ENCODE peak calls at places on chromosome 10, in seven cellular contexts. X, W, C, J, I, K and E are unnamed samples.

GRCh38 chr10:100825946-100826660 is 80.7 kb downstream of the PAX2 start:
- DNase-seq in W (no peak), I (no peak), C (no peak), X (no peak), J (no peak), K (no peak), E (no peak)

GRCh38 chr10:3755440-3756359 is 29.3 kb downstream of the KLF6 start:
- DNase-seq in W (no peak), C (no peak), J (no peak), I (no peak), K (no peak), X (no peak), E (no peak)

GRCh38 chr10:50540069-50540825 is 83.5 kb downstream of the SGMS1 start:
- DNase-seq in K (no peak), C (no peak), X (no peak), I (no peak), J (no peak), W (no peak), E (no peak)

GRCh38 chr10:14954934-14955333 is 1.0 kb upstream of the DCLRE1C start:
- DNase-seq in W (no peak), I (no peak), X (no peak), K (no peak), C (no peak), J (no peak), E (no peak)

GRCh38 chr10:132364594-132364970 is 32.4 kb upstream of the PWWP2B start:
- DNase-seq in W (no peak), K (no peak), J (no peak), X (no peak), C (no peak), I (no peak), E (no peak)

GRCh38 chr10:79112898-79113431 is 44.2 kb downstream of the ZMIZ1 start:
- DNase-seq in X (no peak), K (no peak), I (peak; percentile 70), W (no peak), J (no peak), C (no peak), E (peak; percentile 96)

GRCh38 chr10:131842351-131843088 is 58.3 kb upstream of the PPP2R2D start:
- DNase-seq in J (no peak), W (no peak), X (no peak), I (no peak), C (no peak), K (no peak), E (no peak)

GRCh38 chr10:89476676-89477075 is 58.7 kb downstream of the SLC16A12 start:
- DNase-seq in K (no peak), X (peak; percentile 78), W (no peak), J (no peak), I (no peak), C (no peak), E (no peak)

GRCh38 chr10:1454964-1455363 is 282.4 kb downstream of the ADARB2 start:
- DNase-seq in J (no peak), I (no peak), K (no peak), X (peak; percentile 20), W (no peak), C (no peak), E (no peak)